ENCODE peak calls at places on chromosomes 5 and 9, in four cellular contexts. K is tibial nerve, Q is AG04449, L is right atrium auricular region. D is an unnamed sample.
A peak's percentile ranks its signal among the peaks of the same experiment; 100 is the strongest.

GRCh38 chr5:157778121-157778805 is 34.8 kb downstream of the LSM11 start:
- DNase-seq in L (no peak), K (no peak), Q (no peak), D (no peak)

GRCh38 chr5:75463726-75464125 is 47.7 kb downstream of the CERT1 start:
- DNase-seq in L (no peak), Q (no peak), K (no peak), D (no peak)

GRCh38 chr5:161400583-161400982 is 145.9 kb downstream of the GABRB2 start:
- DNase-seq in K (no peak), L (no peak), Q (no peak), D (no peak)

GRCh38 chr5:137843676-137844284 is 23.9 kb upstream of the MYOT start:
- DNase-seq in Q (no peak), K (no peak), L (no peak), D (no peak)

GRCh38 chr9:113998114-113998513 is 80.0 kb downstream of the AMBP start:
- DNase-seq in L (peak; percentile 56), Q (no peak), K (peak; percentile 2), D (no peak)

GRCh38 chr9:22244141-22245011 is 202.2 kb upstream of the DMRTA1 start:
- DNase-seq in K (peak; percentile 15), Q (no peak), L (no peak), D (no peak)

GRCh38 chr9:114372971-114373591 is 14.7 kb downstream of the AKNA start:
- DNase-seq in Q (no peak), K (no peak), L (no peak), D (no peak)

GRCh38 chr5:83473344-83474169 is 2.0 kb downstream of the VCAN start:
- DNase-seq in Q (peak; percentile 88), L (peak; percentile 97), K (peak; percentile 95), D (peak; percentile 73)

GRCh38 chr9:99840061-99840460 is 18.4 kb downstream of the NR4A3 start:
- DNase-seq in Q (no peak), K (no peak), L (no peak), D (no peak)

GRCh38 chr5:37792976-37793328 is 46.9 kb downstream of the GDNF start:
- DNase-seq in Q (no peak), K (no peak), L (no peak), D (no peak)

GRCh38 chr5:157594675-157595074 is 19.1 kb upstream of the ADAM19 start:
- DNase-seq in K (no peak), Q (no peak), L (no peak), D (no peak)

GRCh38 chr5:56490971-56491468 is 257.9 kb upstream of the ANKRD55 start:
- DNase-seq in Q (no peak), K (no peak), L (no peak), D (no peak)

GRCh38 chr5:1657161-1657741 is 133.5 kb upstream of the LPCAT1 start:
- DNase-seq in Q (no peak), K (no peak), L (peak; percentile 34), D (no peak)

GRCh38 chr5:23994581-23995370 is 487.4 kb downstream of the PRDM9 start:
- DNase-seq in L (no peak), Q (no peak), K (no peak), D (no peak)

GRCh38 chr9:134455951-134456739 is 129.9 kb downstream of the RXRA start:
- DNase-seq in K (peak; percentile 92), Q (peak; percentile 97), L (peak; percentile 96), D (no peak)

GRCh38 chr5:172683264-172683663 is 42.2 kb downstream of the NEURL1B start:
- DNase-seq in Q (no peak), K (no peak), L (no peak), D (no peak)

GRCh38 chr9:114342755-114343440 is 13.2 kb downstream of the ORM2 start:
- DNase-seq in L (no peak), K (no peak), Q (no peak), D (no peak)

GRCh38 chr9:27118916-27119315 is 9.9 kb downstream of the TEK start:
- DNase-seq in Q (no peak), L (no peak), K (no peak), D (no peak)

GRCh38 chr5:108258001-108258400 is 123.9 kb downstream of the FBXL17 start:
- DNase-seq in L (no peak), Q (no peak), K (no peak), D (no peak)

GRCh38 chr9:98460704-98461103 is 205.3 kb upstream of the TBC1D2 start:
- DNase-seq in K (no peak), L (no peak), Q (no peak), D (no peak)
- TF ChIP-seq CTCF in K (no peak), L (no peak), Q (no peak), D (no peak)

GRCh38 chr5:31823477-31823876 is 184.5 kb downstream of the PDZD2 start:
- DNase-seq in L (no peak), K (no peak), Q (no peak), D (no peak)

GRCh38 chr5:31824886-31825774 is 186.2 kb downstream of the PDZD2 start:
- DNase-seq in L (peak; percentile 60), K (peak; percentile 78), Q (peak; percentile 7), D (no peak)

GRCh38 chr5:31819926-31820516 is 181.1 kb downstream of the PDZD2 start:
- DNase-seq in L (no peak), Q (no peak), K (no peak), D (no peak)

GRCh38 chr5:31827862-31828261 is 188.9 kb downstream of the PDZD2 start:
- DNase-seq in L (no peak), Q (no peak), K (no peak), D (no peak)

GRCh38 chr5:31825775-31826068 is 186.8 kb downstream of the PDZD2 start:
- DNase-seq in Q (no peak), L (no peak), K (no peak), D (no peak)
- TF ChIP-seq CTCF in Q (no peak), L (no peak), K (no peak), D (no peak)

DNA sequence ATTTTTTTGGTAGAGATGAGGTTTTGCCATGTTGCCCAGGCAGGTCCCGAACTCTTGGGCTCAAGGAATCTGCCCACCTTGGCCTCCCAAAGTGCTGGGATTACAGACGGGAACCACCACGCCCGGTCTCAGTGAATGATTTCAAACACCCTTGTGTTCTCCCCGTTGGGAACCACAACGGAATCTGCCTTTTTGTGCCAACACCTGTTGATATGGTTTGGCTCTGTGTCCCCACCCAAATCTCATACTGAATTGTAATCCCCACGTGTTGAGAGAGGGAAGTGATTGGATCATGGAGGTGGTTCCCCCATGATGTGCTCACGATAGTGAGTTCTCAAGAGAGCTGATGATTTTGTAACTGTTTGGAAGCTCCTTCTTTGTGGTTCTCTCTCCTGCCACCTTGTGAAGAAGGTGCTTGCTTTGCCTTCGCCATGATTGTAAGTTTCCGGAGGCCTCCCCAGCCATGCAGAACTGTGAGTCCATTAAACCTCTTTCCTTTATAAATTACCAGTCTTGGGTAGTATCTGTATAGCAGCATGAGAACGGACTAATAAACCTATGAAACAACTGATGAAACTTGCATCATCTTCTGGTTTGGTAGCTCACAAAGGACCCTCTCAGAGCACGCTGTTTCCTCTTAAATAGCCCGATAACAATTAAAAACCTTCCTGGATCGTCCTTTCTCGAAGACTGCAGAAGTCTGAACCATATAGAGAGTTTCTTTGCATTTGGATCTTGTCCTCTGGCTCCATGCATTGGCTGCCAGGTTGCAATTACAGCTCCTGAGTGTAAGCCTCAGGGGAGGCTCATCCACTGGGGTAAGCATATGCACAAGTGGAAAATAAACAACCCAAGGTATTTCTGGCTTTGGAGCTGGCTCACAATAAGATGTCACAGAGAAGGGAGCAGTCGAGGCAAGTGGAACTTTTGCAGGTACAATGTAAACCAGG is 91.5 kb downstream of the SPRY4 start:
- DNase-seq in Q (no peak), K (no peak), L (no peak), D (no peak)
- TF ChIP-seq CTCF in Q (no peak), K (no peak), L (no peak), D (no peak)

GRCh38 chr9:12972608-12973589 is 198.1 kb downstream of the LURAP1L start:
- DNase-seq in K (no peak), L (no peak), Q (no peak), D (no peak)
- TF ChIP-seq CTCF in K (no peak), L (no peak), Q (no peak), D (no peak)

D was measured in D721Med.